ENCODE peak calls at places on chromosomes 11 and 22, in four cellular contexts. I is K562, N is GM12878, B is HepG2. Y is an unnamed sample.

GRCh38 chr11:126978911-126979310 is 21.7 kb downstream of the KIRREL3 start:
- DNase-seq in I (no peak), N (no peak), B (no peak), Y (no peak)

GRCh38 chr11:87265132-87265531 is 227.4 kb downstream of the TMEM135 start:
- DNase-seq in I (no peak), N (no peak), B (no peak), Y (no peak)

GRCh38 chr11:45900916-45901617 is 6.0 kb downstream of the FREY1 start:
- DNase-seq in I (no peak), N (no peak), B (no peak), Y (no peak)

GRCh38 chr11:9176550-9176949 is 85.2 kb upstream of the SCUBE2 start:
- DNase-seq in I (no peak), N (no peak), B (no peak), Y (no peak)

GRCh38 chr11:74929431-74930363 is 19.2 kb downstream of the XRRA1 start:
- DNase-seq in I (peak), N (peak), B (peak), Y (peak)

GRCh38 chr22:20112623-20113511 is 3.0 kb upstream of the RANBP1 start:
- DNase-seq in I (no peak), N (no peak), B (no peak), Y (no peak)

GRCh38 chr22:49017769-49018330 is 809.8 kb downstream of the BRD1 start:
- DNase-seq in I (no peak), N (no peak), B (no peak), Y (no peak)

GRCh38 chr11:65719887-65720236 is 736 bp downstream of the RNASEH2C start:
- DNase-seq in I (peak), N (no peak), B (no peak), Y (peak)

GRCh38 chr22:21106000-21106399 is 60.3 kb downstream of the LRRC74B start:
- DNase-seq in I (no peak), N (no peak), B (no peak), Y (no peak)

GRCh38 chr22:19812910-19813309 is 41.8 kb downstream of the GNB1L start:
- DNase-seq in I (no peak), N (no peak), B (no peak), Y (no peak)

GRCh38 chr11:120413480-120413879 is 77.3 kb downstream of the ARHGEF12 start:
- DNase-seq in I (no peak), N (no peak), B (no peak), Y (no peak)

GRCh38 chr11:104946907-104947306 is 21.5 kb downstream of the CASP4 start:
- DNase-seq in I (peak), N (peak), B (peak), Y (peak)

GRCh38 chr11:100966366-100966765 is 163.2 kb downstream of the PGR start:
- DNase-seq in I (no peak), N (no peak), B (no peak), Y (no peak)

GRCh38 chr22:40597541-40598453 is 38.7 kb downstream of the MRTFA start:
- DNase-seq in I (no peak), N (no peak), B (no peak), Y (no peak)

GRCh38 chr22:46933526-46933925 is 171.1 kb downstream of the TBC1D22A start:
- DNase-seq in I (no peak), N (no peak), B (no peak), Y (no peak)

GRCh38 chr22:32202539-32203180 is 2.2 kb downstream of the RFPL2 start:
- DNase-seq in I (peak), N (no peak), B (peak), Y (peak)

GRCh38 chr11:106306942-106307341 is 229.5 kb downstream of the AASDHPPT start:
- DNase-seq in I (no peak), N (no peak), B (no peak), Y (no peak)

GRCh38 chr11:47415949-47416472 is 7.6 kb downstream of the SLC39A13 start:
- DNase-seq in I (no peak), N (no peak), B (no peak), Y (no peak)

GRCh38 chr11:126764221-126764620 is 236.3 kb downstream of the KIRREL3 start:
- DNase-seq in I (no peak), N (no peak), B (no peak), Y (no peak)

GRCh38 chr11:34242037-34242625 is 115.7 kb downstream of the ABTB2 start:
- DNase-seq in I (peak), N (no peak), B (no peak), Y (no peak)

GRCh38 chr11:58927393-58928081 is 11.8 kb upstream of the GLYATL1 start:
- DNase-seq in I (no peak), N (no peak), B (peak), Y (peak)

GRCh38 chr11:103494491-103494890 is 385.3 kb downstream of the DYNC2H1 start:
- DNase-seq in I (no peak), N (no peak), B (no peak), Y (no peak)

GRCh38 chr22:49023161-49023878 is 804.4 kb downstream of the BRD1 start:
- DNase-seq in I (no peak), N (no peak), B (no peak), Y (no peak)

GRCh38 chr22:20114506-20115475 is 1.1 kb upstream of the RANBP1 start:
- DNase-seq in I (no peak), N (no peak), B (no peak), Y (no peak)

GRCh38 chr11:99419991-99420390 is 399.2 kb downstream of the CNTN5 start:
- DNase-seq in I (no peak), N (no peak), B (no peak), Y (no peak)

GRCh38 chr11:74322667-74323066 is 11.2 kb upstream of the P4HA3 start:
- DNase-seq in I (no peak), N (no peak), B (no peak), Y (no peak)

GRCh38 chr11:44036811-44037657 is 10.7 kb upstream of the ACCSL start:
- DNase-seq in I (peak), N (peak), B (peak), Y (peak)

GRCh38 chr11:114122668-114123067 is 63.2 kb downstream of the ZBTB16 start:
- DNase-seq in I (no peak), N (no peak), B (no peak), Y (no peak)

GRCh38 chr11:78039391-78039918 is 16.4 kb upstream of the KCTD14 start:
- DNase-seq in I (no peak), N (no peak), B (no peak), Y (no peak)

GRCh38 chr11:129373489-129373953 is 2.1 kb upstream of the BARX2 start:
- DNase-seq in I (no peak), N (no peak), B (no peak), Y (no peak)

GRCh38 chr22:45397806-45398205 is 15.6 kb downstream of the SMC1B start:
- DNase-seq in I (no peak), N (no peak), B (peak), Y (no peak)

GRCh38 chr11:27234043-27234668 is 128.9 kb downstream of the CCDC34 start:
- DNase-seq in I (no peak), N (peak), B (peak), Y (peak)

GRCh38 chr22:49997221-49997599 is 15.4 kb downstream of the IL17REL start:
- DNase-seq in I (no peak), N (no peak), B (no peak), Y (no peak)

GRCh38 chr11:127998421-127998820 is 588.9 kb downstream of the ETS1 start:
- DNase-seq in I (no peak), N (no peak), B (no peak), Y (no peak)

GRCh38 chr11:127994736-127995135 is 592.6 kb downstream of the ETS1 start:
- DNase-seq in I (no peak), N (no peak), B (no peak), Y (no peak)

GRCh38 chr11:127996825-127997224 is 590.5 kb downstream of the ETS1 start:
- DNase-seq in I (no peak), N (no peak), B (no peak), Y (no peak)

GRCh38 chr11:127993788-127994187 is 593.6 kb downstream of the ETS1 start:
- DNase-seq in I (no peak), N (no peak), B (no peak), Y (no peak)
- TF ChIP-seq FOXK2 in I (no peak), N (no peak), B (no peak), Y (no peak)

DNA sequence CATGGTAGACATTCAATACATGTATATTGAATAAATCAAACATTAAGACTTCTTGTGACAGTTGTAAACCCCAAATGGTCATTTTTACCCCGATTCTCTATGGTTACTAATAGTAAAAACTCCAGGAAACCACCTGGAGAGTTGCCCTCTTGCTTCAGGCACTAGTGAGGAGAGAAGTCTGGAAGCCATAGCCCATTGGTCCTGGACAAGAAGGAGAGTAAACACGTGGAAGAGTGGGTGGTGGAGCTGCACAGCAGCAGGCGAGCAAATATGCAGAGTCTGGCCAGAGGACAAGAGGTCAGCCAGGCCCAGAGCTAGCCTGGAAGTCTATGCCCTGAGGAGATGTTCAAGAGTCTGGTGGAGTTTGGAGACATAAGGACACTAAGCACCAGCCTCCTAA is 17.7 kb downstream of the DCHS1 start:
- DNase-seq in I (no peak), N (no peak), B (no peak), Y (no peak)
- TF ChIP-seq FOXK2 in I (no peak), N (no peak), B (no peak), Y (no peak)

GRCh38 chr11:3840289-3840869 is 380 bp downstream of the RHOG start:
- DNase-seq in I (peak), N (no peak), B (no peak), Y (no peak)
- TF ChIP-seq FOXK2 in I (no peak), N (no peak), B (no peak), Y (no peak)

GRCh38 chr11:72743321-72744221 is 8.6 kb downstream of the ARAP1 start:
- DNase-seq in I (no peak), N (no peak), B (no peak), Y (no peak)

GRCh38 chr11:72745511-72745910 is 6.7 kb downstream of the ARAP1 start:
- DNase-seq in I (no peak), N (no peak), B (no peak), Y (no peak)

GRCh38 chr11:72742522-72743320 is 9.5 kb downstream of the ARAP1 start:
- DNase-seq in I (no peak), N (no peak), B (no peak), Y (no peak)

GRCh38 chr11:72745925-72746550 is 6.2 kb downstream of the ARAP1 start:
- DNase-seq in I (no peak), N (no peak), B (no peak), Y (no peak)

GRCh38 chr11:72744474-72744873 is 7.7 kb downstream of the ARAP1 start:
- DNase-seq in I (no peak), N (no peak), B (no peak), Y (no peak)
- TF ChIP-seq FOXK2 in I (no peak), N (no peak), B (no peak), Y (no peak)

GRCh38 chr11:60477035-60477445 is 15.5 kb upstream of the MS4A12 start:
- DNase-seq in I (no peak), N (no peak), B (no peak), Y (no peak)
- TF ChIP-seq FOXK2 in I (no peak), N (no peak), B (no peak), Y (no peak)

GRCh38 chr22:26724414-26724813 is 67.0 kb downstream of the MIAT start:
- DNase-seq in I (no peak), N (no peak), B (no peak), Y (no peak)

GRCh38 chr22:26718905-26719304 is 61.5 kb downstream of the MIAT start:
- DNase-seq in I (no peak), N (no peak), B (no peak), Y (no peak)

GRCh38 chr22:26725012-26725676 is 67.8 kb downstream of the MIAT start:
- DNase-seq in I (no peak), N (no peak), B (no peak), Y (no peak)

GRCh38 chr22:26718488-26718887 is 61.1 kb downstream of the MIAT start:
- DNase-seq in I (no peak), N (no peak), B (no peak), Y (no peak)

GRCh38 chr22:26722159-26722558 is 64.8 kb downstream of the MIAT start:
- DNase-seq in I (no peak), N (no peak), B (no peak), Y (no peak)
- TF ChIP-seq FOXK2 in I (no peak), N (no peak), B (no peak), Y (no peak)

DNA sequence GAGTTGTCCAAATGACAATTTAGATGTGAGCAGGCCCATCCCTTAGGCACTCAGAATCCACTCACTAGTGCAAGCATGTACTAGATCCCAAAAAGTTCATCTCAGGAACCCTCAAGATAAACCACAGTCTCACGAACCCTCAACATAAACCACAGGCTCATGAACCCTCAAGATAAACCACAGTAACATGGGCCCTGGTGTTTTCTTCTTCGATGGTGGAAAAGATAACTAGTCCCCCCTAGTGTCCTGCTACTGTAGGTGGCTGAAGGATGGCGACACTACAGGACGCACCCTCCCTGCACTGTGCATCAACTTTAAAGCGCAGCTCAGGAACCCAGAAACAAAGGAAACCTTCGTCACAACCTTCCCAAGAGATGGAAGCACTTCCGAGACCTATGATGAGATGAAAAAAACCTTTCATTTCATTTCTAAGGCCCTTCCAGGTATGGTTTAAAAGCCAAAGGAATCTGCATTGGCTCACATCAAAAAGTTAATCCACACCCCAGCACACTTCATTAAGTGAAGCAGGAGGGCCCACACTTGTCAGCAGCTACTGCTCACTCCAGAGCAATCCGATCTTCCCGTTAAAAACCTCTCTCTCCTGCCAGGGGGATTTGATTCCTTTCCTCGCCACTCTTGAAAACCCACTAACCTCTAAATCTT is 2.4 kb downstream of the LARGE1 start:
- DNase-seq in I (no peak), N (peak), B (peak), Y (peak)
- TF ChIP-seq FOXK2 in I (no peak), N (no peak), B (no peak), Y (no peak)